ENCODE peak calls at places on chromosomes 12 and 14, in ten cellular contexts. P, D, S, R, C, M, G, X, F and T are unnamed samples.

GRCh38 chr14:106024983-106025604 is 498.7 kb downstream of the TMEM121 start:
- DNase-seq in P (no peak), D (no peak), S (no peak), R (no peak), C (peak), M (no peak), G (no peak), X (peak), F (no peak), T (no peak)

GRCh38 chr12:27899151-27899661 is 73.3 kb downstream of the PTHLH start:
- DNase-seq in P (peak), D (no peak), S (no peak), R (no peak), C (no peak), M (no peak), G (no peak), X (no peak), F (no peak), T (no peak)

GRCh38 chr14:91415794-91416743 is 1.6 kb downstream of the CCDC88C start:
- DNase-seq in P (no peak), D (no peak), S (peak), R (no peak), C (peak), M (peak), G (peak), X (peak), F (no peak), T (no peak)

GRCh38 chr12:1185460-1186182 is 194.6 kb downstream of the ERC1 start:
- DNase-seq in P (no peak), D (no peak), S (no peak), R (no peak), C (no peak), M (peak), G (no peak), X (no peak), F (no peak), T (no peak)

GRCh38 chr14:89000007-89000942 is 175.8 kb downstream of the TTC8 start:
- DNase-seq in P (peak), D (no peak), S (peak), R (peak), C (no peak), M (no peak), G (no peak), X (no peak), F (peak), T (no peak)

GRCh38 chr14:103633391-103633790 is 4.4 kb downstream of the KLC1 start:
- DNase-seq in P (no peak), D (no peak), S (no peak), R (peak), C (no peak), M (no peak), G (no peak), X (no peak), F (no peak), T (no peak)

GRCh38 chr14:79103764-79104163 is 933.6 kb downstream of the NRXN3 start:
- DNase-seq in P (no peak), D (no peak), S (no peak), R (no peak), C (no peak), M (no peak), G (no peak), X (no peak), F (no peak), T (no peak)

GRCh38 chr12:47818382-47818700 is 1.4 kb downstream of the HDAC7 start:
- DNase-seq in P (no peak), D (no peak), S (peak), R (no peak), C (no peak), M (no peak), G (peak), X (no peak), F (no peak), T (no peak)

GRCh38 chr14:100677152-100677924 is 49.4 kb upstream of the DLK1 start:
- DNase-seq in P (no peak), D (peak), S (no peak), R (no peak), C (no peak), M (no peak), G (no peak), X (no peak), F (no peak), T (no peak)

GRCh38 chr12:119693006-119693405 is 25.1 kb downstream of the PRKAB1 start:
- DNase-seq in P (peak), D (peak), S (peak), R (no peak), C (no peak), M (no peak), G (no peak), X (no peak), F (no peak), T (no peak)

GRCh38 chr12:24534632-24535031 is 414.3 kb downstream of the BCAT1 start:
- DNase-seq in P (no peak), D (no peak), S (no peak), R (peak), C (no peak), M (no peak), G (no peak), X (no peak), F (no peak), T (no peak)

GRCh38 chr14:27739657-27740156 is 1026.9 kb upstream of the FOXG1 start:
- DNase-seq in P (no peak), D (no peak), S (no peak), R (no peak), C (no peak), M (no peak), G (no peak), X (no peak), F (no peak), T (no peak)

GRCh38 chr14:86363047-86363446 is 833.1 kb downstream of the FLRT2 start:
- DNase-seq in P (no peak), D (no peak), S (no peak), R (no peak), C (no peak), M (no peak), G (no peak), X (no peak), F (no peak), T (no peak)

GRCh38 chr14:68926236-68926635 is 52.9 kb downstream of the ACTN1 start:
- DNase-seq in P (no peak), D (no peak), S (no peak), R (no peak), C (no peak), M (no peak), G (peak), X (no peak), F (no peak), T (no peak)

GRCh38 chr12:120903382-120903817 is 758 bp downstream of the SPPL3 start:
- DNase-seq in P (no peak), D (peak), S (peak), R (no peak), C (peak), M (peak), G (peak), X (peak), F (peak), T (no peak)

GRCh38 chr14:50835280-50835679 is 4.3 kb upstream of the NIN start:
- DNase-seq in P (peak), D (no peak), S (no peak), R (no peak), C (no peak), M (peak), G (peak), X (no peak), F (no peak), T (no peak)

GRCh38 chr12:81296556-81297305 is 218.9 kb downstream of the ACSS3 start:
- DNase-seq in P (peak), D (no peak), S (no peak), R (no peak), C (no peak), M (no peak), G (no peak), X (no peak), F (no peak), T (no peak)

GRCh38 chr12:12800406-12801180 is 12.6 kb upstream of the DDX47 start:
- DNase-seq in P (peak), D (no peak), S (no peak), R (no peak), C (no peak), M (no peak), G (no peak), X (no peak), F (no peak), T (no peak)

GRCh38 chr14:101716077-101716950 is 45.2 kb upstream of the PPP2R5C start:
- DNase-seq in P (no peak), D (no peak), S (no peak), R (no peak), C (no peak), M (no peak), G (no peak), X (no peak), F (no peak), T (no peak)

GRCh38 chr12:94282675-94283074 is 134.3 kb downstream of the PLXNC1 start:
- DNase-seq in P (no peak), D (no peak), S (peak), R (no peak), C (peak), M (no peak), G (no peak), X (peak), F (no peak), T (no peak)

GRCh38 chr14:70567791-70568190 is 32.7 kb downstream of the MED6 start:
- DNase-seq in P (peak), D (no peak), S (no peak), R (peak), C (no peak), M (no peak), G (peak), X (no peak), F (no peak), T (no peak)

GRCh38 chr12:62692884-62693283 is 226.3 kb downstream of the MON2 start:
- DNase-seq in P (peak), D (no peak), S (no peak), R (no peak), C (no peak), M (no peak), G (no peak), X (no peak), F (no peak), T (no peak)

GRCh38 chr12:23001487-23001886 is 376.5 kb downstream of the ETNK1 start:
- DNase-seq in P (no peak), D (no peak), S (no peak), R (no peak), C (no peak), M (no peak), G (no peak), X (no peak), F (no peak), T (no peak)

GRCh38 chr14:64507376-64508156 is 3.0 kb downstream of the ZBTB1 start:
- DNase-seq in P (peak), D (no peak), S (no peak), R (no peak), C (no peak), M (no peak), G (no peak), X (no peak), F (no peak), T (no peak)

GRCh38 chr12:12079291-12079690 is 8.6 kb downstream of the BCL2L14 start:
- DNase-seq in P (peak), D (no peak), S (no peak), R (no peak), C (no peak), M (no peak), G (no peak), X (no peak), F (no peak), T (no peak)

GRCh38 chr12:55932546-55932919 is 1.6 kb downstream of the DGKA start:
- DNase-seq in P (peak), D (no peak), S (peak), R (no peak), C (peak), M (no peak), G (peak), X (peak), F (no peak), T (no peak)

GRCh38 chr14:86675059-86675458 is 1145.1 kb downstream of the FLRT2 start:
- DNase-seq in P (no peak), D (no peak), S (no peak), R (peak), C (no peak), M (no peak), G (no peak), X (no peak), F (no peak), T (no peak)

GRCh38 chr14:55454264-55455151 is 14.1 kb upstream of the TBPL2 start:
- DNase-seq in P (peak), D (peak), S (peak), R (peak), C (no peak), M (no peak), G (no peak), X (no peak), F (peak), T (no peak)

GRCh38 chr14:55457496-55457895 is 17.1 kb upstream of the TBPL2 start:
- DNase-seq in P (no peak), D (no peak), S (no peak), R (no peak), C (no peak), M (no peak), G (no peak), X (no peak), F (no peak), T (no peak)

GRCh38 chr14:55458800-55459577 is 18.6 kb upstream of the TBPL2 start:
- DNase-seq in P (peak), D (no peak), S (no peak), R (no peak), C (no peak), M (no peak), G (no peak), X (no peak), F (no peak), T (no peak)
- H3K27ac ChIP-seq in P (no peak), D (no peak), S (no peak), R (no peak), C (no peak), M (no peak), G (no peak), X (no peak), F (no peak), T (no peak)

DNA sequence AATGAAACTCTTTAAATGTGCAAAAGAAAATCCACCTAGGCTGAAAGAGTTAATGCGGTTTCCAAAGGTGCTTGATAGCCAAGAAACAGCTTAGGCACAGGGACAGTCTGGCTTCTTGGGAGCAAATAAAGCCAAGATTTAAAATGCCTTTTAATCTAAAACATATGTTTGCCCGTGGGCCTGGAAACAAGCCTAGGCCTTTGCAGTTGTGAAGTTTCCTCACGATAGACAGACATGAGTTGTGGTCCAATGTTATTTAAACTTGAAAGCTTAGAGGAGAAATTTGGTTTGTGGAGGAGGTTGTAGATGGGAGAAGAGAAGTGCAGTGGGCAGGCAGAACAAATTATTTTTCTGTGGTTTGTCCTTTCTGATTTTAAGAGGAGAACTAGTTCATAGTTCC is 29.8 kb downstream of the PROX2 start:
- DNase-seq in P (peak), D (no peak), S (no peak), R (no peak), C (no peak), M (no peak), G (no peak), X (no peak), F (no peak), T (no peak)
- H3K27ac ChIP-seq in P (no peak), D (peak), S (no peak), R (no peak), C (no peak), M (no peak), G (no peak), X (no peak), F (no peak), T (no peak)

GRCh38 chr14:99595524-99595923 is 8.5 kb downstream of the CCDC85C start:
- DNase-seq in P (no peak), D (no peak), S (no peak), R (no peak), C (no peak), M (no peak), G (no peak), X (no peak), F (no peak), T (no peak)
- H3K27ac ChIP-seq in P (no peak), D (peak), S (peak), R (no peak), C (no peak), M (no peak), G (no peak), X (no peak), F (no peak), T (no peak)

GRCh38 chr14:31930070-31930469 is 147.0 kb upstream of the ARHGAP5 start:
- DNase-seq in P (no peak), D (no peak), S (no peak), R (no peak), C (no peak), M (no peak), G (no peak), X (no peak), F (no peak), T (no peak)
- H3K27ac ChIP-seq in P (no peak), D (no peak), S (no peak), R (no peak), C (no peak), M (no peak), G (no peak), X (no peak), F (no peak), T (no peak)

DNA sequence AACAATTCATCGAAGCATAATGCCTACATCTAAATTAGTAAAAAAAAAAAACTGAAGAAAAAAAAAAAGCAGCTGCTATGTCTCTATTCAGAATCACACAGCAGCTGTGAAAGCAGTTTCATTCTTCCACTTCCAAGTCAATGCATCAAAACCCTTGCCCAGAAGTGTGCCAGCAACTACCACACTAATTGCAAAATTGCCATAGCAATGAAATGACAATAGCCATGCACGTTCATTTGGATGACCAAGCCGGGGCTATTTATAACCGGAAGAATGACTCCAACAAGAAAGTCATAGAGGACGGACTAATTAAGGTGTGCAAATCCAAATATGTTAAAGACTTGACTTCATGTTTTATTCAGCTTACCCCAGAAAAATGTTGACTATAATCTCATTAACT is 42.5 kb downstream of the SLC2A13 start:
- DNase-seq in P (peak), D (no peak), S (no peak), R (no peak), C (no peak), M (no peak), G (no peak), X (no peak), F (no peak), T (no peak)
- H3K27ac ChIP-seq in P (no peak), D (no peak), S (peak), R (no peak), C (no peak), M (no peak), G (no peak), X (no peak), F (no peak), T (no peak)

GRCh38 chr14:60327447-60328331 is 78.7 kb downstream of the PPM1A start:
- DNase-seq in P (peak), D (no peak), S (peak), R (peak), C (peak), M (peak), G (peak), X (peak), F (no peak), T (no peak)
- H3K27ac ChIP-seq in P (no peak), D (no peak), S (peak), R (no peak), C (no peak), M (peak), G (peak), X (no peak), F (no peak), T (no peak)

GRCh38 chr12:109944975-109945374 is 44.9 kb downstream of the TCHP start:
- DNase-seq in P (peak), D (no peak), S (no peak), R (peak), C (no peak), M (no peak), G (no peak), X (no peak), F (peak), T (no peak)
- H3K27ac ChIP-seq in P (peak), D (no peak), S (peak), R (no peak), C (no peak), M (no peak), G (no peak), X (no peak), F (no peak), T (peak)

GRCh38 chr12:69540606-69541386 is 44.5 kb upstream of the CCT2 start:
- DNase-seq in P (peak), D (no peak), S (no peak), R (no peak), C (no peak), M (no peak), G (no peak), X (no peak), F (no peak), T (no peak)
- H3K27ac ChIP-seq in P (peak), D (no peak), S (no peak), R (no peak), C (no peak), M (no peak), G (no peak), X (no peak), F (no peak), T (no peak)

GRCh38 chr14:24833385-24833784 is 199.4 kb upstream of the GZMB start:
- DNase-seq in P (no peak), D (no peak), S (no peak), R (no peak), C (no peak), M (no peak), G (no peak), X (no peak), F (no peak), T (no peak)

GRCh38 chr14:24826390-24826789 is 192.4 kb upstream of the GZMB start:
- DNase-seq in P (no peak), D (no peak), S (no peak), R (no peak), C (no peak), M (no peak), G (no peak), X (no peak), F (no peak), T (no peak)

GRCh38 chr14:24828486-24828885 is 194.5 kb upstream of the GZMB start:
- DNase-seq in P (peak), D (no peak), S (no peak), R (no peak), C (no peak), M (no peak), G (no peak), X (no peak), F (no peak), T (no peak)

GRCh38 chr14:24831677-24832076 is 197.7 kb upstream of the GZMB start:
- DNase-seq in P (no peak), D (no peak), S (no peak), R (no peak), C (no peak), M (no peak), G (no peak), X (no peak), F (no peak), T (no peak)

DNA sequence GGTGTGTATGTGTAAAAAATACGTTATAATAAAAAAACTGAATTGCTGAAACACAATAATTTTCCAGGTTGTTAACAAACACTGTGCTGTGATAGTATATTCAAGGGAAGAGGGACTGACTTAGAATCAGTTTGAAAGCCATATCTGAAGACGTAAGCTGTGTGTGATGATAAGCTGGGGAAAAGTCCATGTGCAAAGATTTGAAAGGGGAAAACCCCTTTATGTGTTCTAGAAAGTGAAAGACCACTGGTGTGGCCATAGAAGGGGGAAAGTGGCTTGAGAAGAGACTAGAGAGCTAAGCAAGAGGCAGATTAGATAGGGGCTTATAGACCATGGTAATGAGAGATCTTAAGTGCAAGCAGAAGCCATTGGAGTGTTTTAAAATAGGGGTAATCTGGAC is 195.9 kb upstream of the GZMB start:
- DNase-seq in P (no peak), D (no peak), S (no peak), R (no peak), C (no peak), M (no peak), G (no peak), X (no peak), F (no peak), T (no peak)
- H3K27ac ChIP-seq in P (no peak), D (no peak), S (no peak), R (no peak), C (no peak), M (no peak), G (no peak), X (no peak), F (no peak), T (no peak)